ENCODE peak calls at places on chromosomes 13 and 19, in six cellular contexts. One of them, this sample, is unnamed.

GRCh38 chr19:58355215-58355796 is 2.0 kb upstream of the A1BG start:
- DNase-seq in skeletal muscle cell: no peak
- DNase-seq in GM12864: no peak
- DNase-seq in HFF-Myc: no peak
- DNase-seq in tibial nerve: no peak
- DNase-seq in tibial artery: no peak
- DNase-seq in this sample: no peak

GRCh38 chr19:4089400-4089908 is 22.8 kb upstream of the ZBTB7A start:
- DNase-seq in HFF-Myc: no peak
- DNase-seq in skeletal muscle cell: no peak
- DNase-seq in GM12864: no peak
- DNase-seq in tibial nerve: no peak
- DNase-seq in tibial artery: no peak
- DNase-seq in this sample: peak

GRCh38 chr19:12838893-12839656 is 760 bp downstream of the MAST1 start:
- DNase-seq in GM12864: no peak
- DNase-seq in tibial artery: no peak
- DNase-seq in tibial nerve: no peak
- DNase-seq in skeletal muscle cell: no peak
- DNase-seq in HFF-Myc: no peak
- DNase-seq in this sample: no peak

GRCh38 chr19:51012661-51013190 is 6.8 kb downstream of the KLK10 start:
- DNase-seq in HFF-Myc: no peak
- DNase-seq in skeletal muscle cell: no peak
- DNase-seq in GM12864: no peak
- DNase-seq in tibial nerve: no peak
- DNase-seq in tibial artery: no peak
- DNase-seq in this sample: no peak

GRCh38 chr13:77387607-77388200 is 60.8 kb upstream of the MYCBP2 start:
- DNase-seq in GM12864: no peak
- DNase-seq in HFF-Myc: no peak
- DNase-seq in skeletal muscle cell: no peak
- DNase-seq in tibial nerve: no peak
- DNase-seq in tibial artery: peak
- DNase-seq in this sample: no peak

GRCh38 chr19:932647-933552 is 7.1 kb downstream of the ARID3A start:
- DNase-seq in tibial nerve: peak
- DNase-seq in HFF-Myc: peak
- DNase-seq in GM12864: no peak
- DNase-seq in tibial artery: no peak
- DNase-seq in skeletal muscle cell: peak
- DNase-seq in this sample: peak

GRCh38 chr13:89822467-89822866 is 1525.0 kb upstream of the MIR17HG start:
- DNase-seq in tibial artery: no peak
- DNase-seq in HFF-Myc: no peak
- DNase-seq in GM12864: no peak
- DNase-seq in tibial nerve: no peak
- DNase-seq in skeletal muscle cell: no peak
- DNase-seq in this sample: no peak

GRCh38 chr19:571127-571974 is 1.0 kb upstream of the BSG start:
- DNase-seq in skeletal muscle cell: no peak
- DNase-seq in tibial artery: no peak
- DNase-seq in GM12864: no peak
- DNase-seq in tibial nerve: no peak
- DNase-seq in HFF-Myc: no peak
- DNase-seq in this sample: peak

GRCh38 chr13:93246069-93246468 is 19.5 kb downstream of the GPC6 start:
- DNase-seq in HFF-Myc: no peak
- DNase-seq in tibial nerve: no peak
- DNase-seq in skeletal muscle cell: no peak
- DNase-seq in tibial artery: no peak
- DNase-seq in GM12864: no peak
- DNase-seq in this sample: no peak

GRCh38 chr13:93243375-93244063 is 16.9 kb downstream of the GPC6 start:
- DNase-seq in HFF-Myc: no peak
- DNase-seq in GM12864: no peak
- DNase-seq in tibial nerve: no peak
- DNase-seq in skeletal muscle cell: no peak
- DNase-seq in tibial artery: no peak
- DNase-seq in this sample: no peak

GRCh38 chr13:93248627-93249047 is 22.0 kb downstream of the GPC6 start:
- DNase-seq in GM12864: no peak
- DNase-seq in tibial artery: peak
- DNase-seq in skeletal muscle cell: no peak
- DNase-seq in HFF-Myc: no peak
- DNase-seq in tibial nerve: no peak
- DNase-seq in this sample: no peak

GRCh38 chr13:93244918-93245280 is 18.3 kb downstream of the GPC6 start:
- DNase-seq in GM12864: no peak
- DNase-seq in tibial artery: no peak
- DNase-seq in HFF-Myc: no peak
- DNase-seq in tibial nerve: no peak
- DNase-seq in skeletal muscle cell: no peak
- DNase-seq in this sample: no peak

DNA sequence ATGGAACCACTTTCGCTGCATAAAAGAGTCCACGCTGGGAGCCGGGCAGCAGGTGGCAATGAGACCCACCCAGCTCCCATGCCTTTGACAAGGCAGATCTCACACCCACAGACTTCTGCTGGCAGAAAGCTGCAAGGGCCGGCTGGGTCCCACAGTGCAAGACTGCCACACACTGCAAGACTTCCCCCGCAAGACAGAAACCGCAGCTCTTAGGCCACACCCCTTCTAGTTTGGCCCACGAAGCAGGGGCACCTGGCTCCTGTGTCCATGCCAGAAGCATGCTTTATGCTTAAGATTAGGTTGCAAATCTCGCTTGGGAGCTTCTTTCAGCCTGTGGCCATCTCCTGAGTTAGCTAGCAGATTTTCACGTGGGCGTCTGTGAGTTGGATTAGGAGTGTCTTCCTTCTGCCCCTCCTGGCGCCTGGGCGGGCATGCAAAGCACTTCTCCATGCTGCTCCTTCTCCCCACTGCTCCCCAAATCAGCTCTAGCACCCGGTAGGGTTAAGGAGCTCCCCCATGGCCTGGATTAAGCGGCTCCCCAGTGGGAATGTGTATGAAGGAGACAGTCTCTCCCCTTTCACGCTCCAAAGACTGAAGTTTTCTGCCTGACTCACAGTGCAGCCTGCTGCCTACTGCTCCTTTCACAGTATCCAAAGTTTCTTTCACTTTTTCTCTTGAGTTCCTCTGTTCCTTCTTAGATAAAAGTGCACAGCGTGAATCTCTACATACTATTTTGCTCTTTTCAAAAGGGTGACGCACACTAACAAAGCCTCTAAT is 17.7 kb downstream of the GPC6 start:
- DNase-seq in tibial artery: peak
- DNase-seq in tibial nerve: no peak
- DNase-seq in HFF-Myc: no peak
- DNase-seq in GM12864: no peak
- DNase-seq in skeletal muscle cell: no peak
- DNase-seq in this sample: no peak
- H3K4me3 ChIP-seq in tibial artery: peak
- H3K4me3 ChIP-seq in tibial nerve: peak
- H3K4me3 ChIP-seq in HFF-Myc: peak
- H3K4me3 ChIP-seq in GM12864: no peak
- H3K4me3 ChIP-seq in skeletal muscle cell: peak
- H3K4me3 ChIP-seq in this sample: no peak

GRCh38 chr19:41753936-41754529 is 1.3 kb upstream of the CEACAM6 start:
- DNase-seq in HFF-Myc: peak
- DNase-seq in GM12864: no peak
- DNase-seq in tibial nerve: peak
- DNase-seq in skeletal muscle cell: no peak
- DNase-seq in tibial artery: no peak
- DNase-seq in this sample: peak

GRCh38 chr19:41758846-41759245 is 3.5 kb downstream of the CEACAM6 start:
- DNase-seq in tibial nerve: no peak
- DNase-seq in HFF-Myc: no peak
- DNase-seq in GM12864: no peak
- DNase-seq in tibial artery: no peak
- DNase-seq in skeletal muscle cell: no peak
- DNase-seq in this sample: no peak

GRCh38 chr19:41753159-41753558 is 2.2 kb upstream of the CEACAM6 start:
- DNase-seq in tibial artery: no peak
- DNase-seq in HFF-Myc: no peak
- DNase-seq in skeletal muscle cell: no peak
- DNase-seq in tibial nerve: no peak
- DNase-seq in GM12864: no peak
- DNase-seq in this sample: peak

GRCh38 chr19:41754596-41754995 is 734 bp upstream of the CEACAM6 start:
- DNase-seq in HFF-Myc: no peak
- DNase-seq in tibial artery: no peak
- DNase-seq in tibial nerve: no peak
- DNase-seq in skeletal muscle cell: no peak
- DNase-seq in GM12864: no peak
- DNase-seq in this sample: no peak

DNA sequence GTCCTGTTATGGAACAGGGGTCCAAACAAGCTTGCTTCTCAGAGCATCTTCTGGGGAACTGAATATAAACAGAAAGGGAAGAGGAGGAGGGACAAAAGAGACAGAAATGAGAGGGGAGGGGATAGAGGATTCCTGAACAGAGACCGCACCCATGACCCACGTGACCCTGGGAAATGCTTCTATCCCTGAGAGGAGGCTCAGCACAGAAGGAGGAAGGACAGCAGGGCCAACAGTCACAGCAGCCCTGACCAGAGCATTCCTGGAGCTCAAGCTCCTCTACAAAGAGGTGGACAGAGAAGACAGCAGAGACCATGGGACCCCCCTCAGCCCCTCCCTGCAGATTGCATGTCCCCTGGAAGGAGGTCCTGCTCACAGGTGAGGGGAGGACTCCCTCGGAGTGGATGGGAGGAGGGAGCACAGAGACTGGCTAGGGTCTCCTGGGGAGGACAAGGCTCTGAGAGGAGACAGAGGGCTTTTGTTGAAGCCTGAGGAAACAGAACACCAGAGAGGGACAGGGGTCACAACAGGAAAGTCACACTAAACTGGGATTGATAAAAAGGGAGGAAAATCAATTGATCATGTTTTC is at the start of gene CEACAM6:
- DNase-seq in skeletal muscle cell: no peak
- DNase-seq in HFF-Myc: no peak
- DNase-seq in GM12864: no peak
- DNase-seq in tibial artery: no peak
- DNase-seq in tibial nerve: no peak
- DNase-seq in this sample: peak
- H3K4me3 ChIP-seq in skeletal muscle cell: no peak
- H3K4me3 ChIP-seq in HFF-Myc: no peak
- H3K4me3 ChIP-seq in GM12864: no peak
- H3K4me3 ChIP-seq in tibial artery: no peak
- H3K4me3 ChIP-seq in tibial nerve: no peak
- H3K4me3 ChIP-seq in this sample: peak

GRCh38 chr19:31406106-31406505 is 56.9 kb upstream of the TSHZ3 start:
- DNase-seq in GM12864: no peak
- DNase-seq in tibial artery: no peak
- DNase-seq in tibial nerve: no peak
- DNase-seq in HFF-Myc: no peak
- DNase-seq in skeletal muscle cell: no peak
- DNase-seq in this sample: no peak

GRCh38 chr19:31402931-31403330 is 53.7 kb upstream of the TSHZ3 start:
- DNase-seq in GM12864: no peak
- DNase-seq in skeletal muscle cell: no peak
- DNase-seq in tibial artery: no peak
- DNase-seq in HFF-Myc: no peak
- DNase-seq in tibial nerve: no peak
- DNase-seq in this sample: no peak

GRCh38 chr19:31413353-31413752 is 64.1 kb upstream of the TSHZ3 start:
- DNase-seq in HFF-Myc: no peak
- DNase-seq in tibial nerve: no peak
- DNase-seq in skeletal muscle cell: no peak
- DNase-seq in tibial artery: no peak
- DNase-seq in GM12864: no peak
- DNase-seq in this sample: no peak

DNA sequence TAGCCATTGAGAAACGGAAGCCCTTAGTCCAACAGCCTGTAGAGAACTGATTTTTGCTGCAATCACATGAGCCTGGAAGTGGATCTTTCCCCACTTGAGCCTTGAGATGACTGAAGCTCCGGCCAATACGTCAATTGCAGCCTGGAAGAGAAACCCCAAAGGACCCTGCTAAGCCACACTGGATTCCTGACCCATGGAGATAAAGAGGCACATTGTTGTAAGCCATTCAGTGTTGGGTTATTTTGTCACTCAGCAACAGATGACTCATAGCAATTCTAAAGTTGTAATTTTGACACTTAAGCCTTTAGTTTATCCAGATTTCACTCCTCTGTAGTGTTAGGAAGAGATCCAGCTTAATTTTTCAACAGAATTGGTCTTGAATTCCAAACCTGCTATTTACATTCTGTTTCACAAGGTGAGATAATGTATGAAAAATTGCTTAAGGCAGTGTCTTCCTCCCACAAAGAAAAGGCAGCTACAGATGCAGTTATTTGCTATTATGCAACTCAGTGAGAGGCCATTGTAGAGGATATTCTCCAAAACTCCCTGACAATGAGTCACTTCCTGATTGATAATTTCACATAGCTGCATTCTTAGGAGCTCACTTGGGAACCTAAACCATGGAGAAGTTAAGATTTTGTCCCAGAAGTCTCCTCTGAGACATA is 59.4 kb upstream of the TSHZ3 start:
- DNase-seq in tibial artery: no peak
- DNase-seq in GM12864: no peak
- DNase-seq in HFF-Myc: peak
- DNase-seq in skeletal muscle cell: peak
- DNase-seq in tibial nerve: no peak
- DNase-seq in this sample: no peak
- H3K4me3 ChIP-seq in tibial artery: no peak
- H3K4me3 ChIP-seq in GM12864: no peak
- H3K4me3 ChIP-seq in HFF-Myc: no peak
- H3K4me3 ChIP-seq in skeletal muscle cell: no peak
- H3K4me3 ChIP-seq in tibial nerve: no peak
- H3K4me3 ChIP-seq in this sample: no peak

GRCh38 chr13:97978661-97979450 is 25.4 kb downstream of the IPO5 start:
- DNase-seq in GM12864: no peak
- DNase-seq in HFF-Myc: no peak
- DNase-seq in tibial artery: no peak
- DNase-seq in tibial nerve: no peak
- DNase-seq in skeletal muscle cell: no peak
- DNase-seq in this sample: no peak

GRCh38 chr13:97977982-97978381 is 24.5 kb downstream of the IPO5 start:
- DNase-seq in tibial nerve: no peak
- DNase-seq in HFF-Myc: no peak
- DNase-seq in tibial artery: no peak
- DNase-seq in skeletal muscle cell: no peak
- DNase-seq in GM12864: no peak
- DNase-seq in this sample: no peak

GRCh38 chr13:97977376-97977705 is 23.9 kb downstream of the IPO5 start:
- DNase-seq in GM12864: no peak
- DNase-seq in tibial nerve: no peak
- DNase-seq in HFF-Myc: no peak
- DNase-seq in skeletal muscle cell: no peak
- DNase-seq in tibial artery: no peak
- DNase-seq in this sample: no peak

GRCh38 chr13:97982286-97982685 is 28.8 kb downstream of the IPO5 start:
- DNase-seq in HFF-Myc: no peak
- DNase-seq in tibial artery: no peak
- DNase-seq in tibial nerve: no peak
- DNase-seq in GM12864: no peak
- DNase-seq in skeletal muscle cell: no peak
- DNase-seq in this sample: no peak

DNA sequence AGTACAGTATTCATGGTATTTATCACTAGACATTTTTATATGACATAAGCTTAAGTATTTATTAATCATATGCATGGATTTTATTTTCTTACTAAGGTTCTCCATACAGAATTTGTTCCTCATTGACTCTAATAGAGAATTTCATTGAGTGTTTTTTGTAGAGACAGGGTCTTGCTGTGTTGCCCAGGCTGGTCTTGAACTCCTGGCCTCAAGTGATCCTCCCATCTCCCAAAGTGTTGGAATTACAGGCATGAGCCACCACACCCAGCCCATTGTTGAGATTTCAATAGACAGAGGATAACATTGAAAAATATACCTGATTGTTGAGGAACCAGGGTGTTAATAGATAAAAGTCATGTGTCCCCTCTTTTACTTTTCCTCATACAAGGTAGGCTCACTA is 26.1 kb downstream of the IPO5 start:
- DNase-seq in tibial nerve: no peak
- DNase-seq in tibial artery: no peak
- DNase-seq in GM12864: no peak
- DNase-seq in skeletal muscle cell: no peak
- DNase-seq in HFF-Myc: no peak
- DNase-seq in this sample: no peak
- H3K4me3 ChIP-seq in tibial nerve: no peak
- H3K4me3 ChIP-seq in tibial artery: no peak
- H3K4me3 ChIP-seq in GM12864: no peak
- H3K4me3 ChIP-seq in skeletal muscle cell: no peak
- H3K4me3 ChIP-seq in HFF-Myc: no peak
- H3K4me3 ChIP-seq in this sample: no peak

This sample was measured in colonic mucosa.